ENCODE peak calls at places on chromosomes 4 and X, in four cellular contexts. I is K562, H is WTC11, C is H1. W is an unnamed sample.

GRCh38 chr4:15333692-15334633 is 93.9 kb upstream of the C1QTNF7 start:
- DNase-seq in C (no peak), I (no peak), H (no peak), W (no peak)

GRCh38 chrX:150767475-150768131 is 74.4 kb downstream of the MTMR1 start:
- DNase-seq in C (no peak), H (no peak), I (peak), W (no peak)

GRCh38 chr4:22233257-22233656 is 282.6 kb downstream of the ADGRA3 start:
- DNase-seq in C (no peak), I (no peak), H (no peak), W (no peak)

GRCh38 chr4:23654791-23655190 is 235.1 kb downstream of the PPARGC1A start:
- DNase-seq in I (no peak), H (no peak), C (no peak), W (no peak)

GRCh38 chr4:89111833-89112563 is 665 bp downstream of the TIGD2 start:
- DNase-seq in H (no peak), C (no peak), I (no peak), W (peak)

GRCh38 chrX:42021058-42021457 is 97.7 kb upstream of the CASK start:
- DNase-seq in C (no peak), H (no peak), I (no peak), W (no peak)

GRCh38 chr4:152436384-152436783 is 99.5 kb downstream of the FBXW7 start:
- DNase-seq in H (peak), I (no peak), C (no peak), W (no peak)

GRCh38 chr4:37826282-37827029 is at the start of gene PGM2:
- DNase-seq in I (peak), H (peak), C (peak), W (peak)

GRCh38 chrX:8364369-8365141 is 100.1 kb upstream of the VCX3B start:
- DNase-seq in C (peak), I (no peak), H (peak), W (peak)

GRCh38 chrX:102858826-102859627 is 78.0 kb upstream of the RAB40AL start:
- DNase-seq in I (no peak), C (no peak), H (peak), W (no peak)

GRCh38 chr4:2598661-2599654 is 62.5 kb downstream of the FAM193A start:
- DNase-seq in C (no peak), H (no peak), I (no peak), W (peak)

GRCh38 chrX:155889328-155889727 is 8.2 kb downstream of the VAMP7 start:
- DNase-seq in H (no peak), C (no peak), I (no peak), W (no peak)

GRCh38 chr4:118994030-118994429 is 105.4 kb downstream of the SYNPO2 start:
- DNase-seq in I (no peak), C (no peak), H (no peak), W (no peak)

GRCh38 chr4:182280439-182281111 is 37.4 kb downstream of the TENM3 start:
- DNase-seq in C (no peak), H (no peak), I (no peak), W (no peak)

GRCh38 chrX:100658936-100659335 is 14.9 kb downstream of the SRPX2 start:
- DNase-seq in C (no peak), H (no peak), I (no peak), W (no peak)

GRCh38 chr4:98226396-98226795 is 34.8 kb upstream of the RAP1GDS1 start:
- DNase-seq in C (no peak), I (no peak), H (no peak), W (no peak)

GRCh38 chr4:184170996-184171395 is 46.7 kb downstream of the ENPP6 start:
- DNase-seq in C (no peak), I (no peak), H (peak), W (no peak)

GRCh38 chrX:111743316-111743715 is 62.3 kb downstream of the ALG13 start:
- DNase-seq in H (no peak), I (no peak), C (no peak), W (no peak)

GRCh38 chrX:106378616-106379015 is 210.5 kb downstream of the PWWP3B start:
- DNase-seq in C (no peak), H (no peak), I (no peak), W (no peak)
- TF ChIP-seq TEAD4 in C (no peak), H (no peak), I (no peak), W (no peak)

GRCh38 chr4:4457803-4458550 is 71.1 kb downstream of the NSG1 start:
- DNase-seq in H (no peak), I (no peak), C (no peak), W (no peak)
- TF ChIP-seq TEAD4 in H (no peak), I (no peak), C (no peak), W (no peak)

DNA sequence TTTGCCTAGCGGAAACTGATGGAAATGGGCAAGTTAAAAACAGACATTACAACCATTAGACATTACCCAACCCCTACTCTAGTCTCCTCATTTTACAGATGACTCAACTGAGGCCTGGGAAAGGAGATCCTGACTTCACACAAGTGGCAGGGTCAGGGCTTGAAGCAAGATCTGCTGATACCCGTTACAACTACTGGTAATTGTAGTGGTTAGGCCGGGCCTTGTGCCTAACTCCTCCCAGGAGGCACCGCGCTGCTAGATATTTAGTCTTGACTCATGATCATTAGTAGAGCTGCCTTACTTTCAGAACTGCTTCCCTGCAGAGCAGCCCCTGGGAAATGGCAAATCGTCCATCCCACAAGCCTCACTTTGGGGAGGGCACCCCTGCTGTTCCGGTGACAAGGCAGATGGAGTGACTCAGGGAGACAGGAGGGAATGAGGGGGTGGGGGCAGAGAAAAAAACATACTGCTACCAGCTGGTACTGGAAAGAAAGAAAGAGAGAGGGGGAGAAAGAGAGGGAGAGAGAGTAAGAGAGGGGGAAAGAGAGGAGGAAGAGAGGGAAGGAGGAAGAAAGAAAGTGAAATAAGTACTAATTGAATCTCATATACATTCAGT is 12.2 kb downstream of the ARHGEF6 start:
- DNase-seq in I (peak), H (peak), C (peak), W (peak)
- TF ChIP-seq TEAD4 in I (peak), H (no peak), C (no peak), W (no peak)

GRCh38 chr4:40842318-40842717 is 92.6 kb downstream of the NSUN7 start:
- DNase-seq in H (no peak), C (no peak), I (no peak), W (no peak)

GRCh38 chr4:40842725-40843401 is 93.1 kb downstream of the NSUN7 start:
- DNase-seq in H (no peak), I (no peak), C (no peak), W (no peak)

GRCh38 chr4:40838742-40839141 is 89.0 kb downstream of the NSUN7 start:
- DNase-seq in H (no peak), C (no peak), I (no peak), W (no peak)

GRCh38 chr4:40840985-40841571 is 91.3 kb downstream of the NSUN7 start:
- DNase-seq in I (peak), H (peak), C (peak), W (peak)

GRCh38 chr4:40840255-40840984 is 90.7 kb downstream of the NSUN7 start:
- DNase-seq in H (no peak), I (no peak), C (no peak), W (no peak)
- TF ChIP-seq TEAD4 in H (no peak), I (no peak), C (no peak), W (no peak)

GRCh38 chrX:97397371-97397770 is 513.7 kb downstream of the RPA4 start:
- DNase-seq in H (no peak), I (no peak), C (no peak), W (no peak)
- TF ChIP-seq TEAD4 in H (no peak), I (no peak), C (no peak), W (no peak)

DNA sequence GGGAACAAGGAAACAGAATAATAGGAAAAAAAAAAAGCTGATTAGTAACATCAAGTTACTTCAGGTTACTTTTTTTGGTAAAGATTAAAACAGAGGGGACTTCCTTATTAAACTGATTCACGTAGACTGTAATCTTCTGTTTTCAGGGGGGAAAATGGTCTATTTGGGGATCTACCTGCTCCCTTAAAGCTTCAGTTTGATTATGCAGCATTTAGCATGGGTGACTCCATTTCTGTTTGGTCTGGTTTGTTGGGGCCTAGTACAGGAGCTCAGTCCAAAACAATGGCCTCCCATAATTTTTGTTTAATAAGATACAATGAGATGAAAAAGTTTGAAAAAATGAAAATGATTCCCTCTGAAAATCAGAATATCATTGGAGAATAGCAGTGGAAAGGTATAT is 34.6 kb downstream of the TEC start:
- DNase-seq in H (no peak), C (no peak), I (no peak), W (no peak)
- TF ChIP-seq TEAD4 in H (no peak), C (no peak), I (no peak), W (no peak)

GRCh38 chr4:48295116-48295515 is 25.5 kb upstream of the TEC start:
- DNase-seq in I (no peak), C (no peak), H (no peak), W (no peak)

GRCh38 chr4:48290146-48290772 is 20.6 kb upstream of the TEC start:
- DNase-seq in C (no peak), H (peak), I (peak), W (peak)
- TF ChIP-seq TEAD4 in C (no peak), H (no peak), I (no peak), W (no peak)

DNA sequence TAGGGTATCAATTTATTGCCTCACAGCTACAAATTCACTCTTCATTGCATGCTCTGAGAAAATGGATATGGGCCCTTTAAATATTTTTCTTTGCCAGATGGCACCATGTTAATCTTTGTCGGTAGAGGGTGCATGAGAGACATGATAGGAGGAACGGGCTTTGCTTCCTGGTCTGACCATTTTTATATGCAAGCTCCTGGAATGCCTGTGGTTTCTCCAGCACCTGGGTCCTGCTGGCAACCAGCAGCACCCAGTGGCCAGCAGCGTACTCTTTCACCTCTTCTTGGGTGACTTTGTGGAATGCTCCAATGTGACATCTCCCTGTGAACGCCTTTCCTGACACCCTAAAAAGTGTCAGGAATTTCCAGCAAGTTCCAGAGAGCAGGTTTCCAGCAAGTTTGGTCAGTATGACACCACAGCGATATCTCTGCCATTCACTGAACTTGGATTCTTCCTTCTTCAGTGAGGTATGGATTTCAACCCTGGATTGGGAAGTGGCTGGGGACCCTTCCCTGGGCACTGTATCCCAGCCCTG is 140.3 kb upstream of the PGRMC2 start:
- DNase-seq in I (peak), H (no peak), C (no peak), W (peak)
- TF ChIP-seq TEAD4 in I (peak), H (no peak), C (no peak), W (no peak)

GRCh38 chr4:99734583-99735322 is 77.1 kb upstream of the C4orf54 start:
- DNase-seq in I (no peak), H (no peak), C (no peak), W (no peak)
- TF ChIP-seq TEAD4 in I (no peak), H (no peak), C (no peak), W (no peak)

GRCh38 chrX:11591712-11592351 is 73.9 kb downstream of the ARHGAP6 start:
- DNase-seq in I (no peak), H (no peak), C (no peak), W (no peak)
- TF ChIP-seq TEAD4 in I (no peak), H (no peak), C (no peak), W (no peak)